ENCODE peak calls at places on chromosomes 5 and 9, in five cellular contexts. S, Z, V, H and Q are unnamed samples.

GRCh38 chr9:84815554-84815953 is 146.0 kb downstream of the NTRK2 start:
- DNase-seq in V (no peak), S (no peak), H (no peak), Z (no peak), Q (no peak)

GRCh38 chr9:91163441-91163772 is 198.3 kb downstream of the AUH start:
- DNase-seq in V (peak), H (no peak), Z (peak), S (no peak), Q (no peak)

GRCh38 chr5:59116231-59116900 is 533.5 kb downstream of the RAB3C start:
- DNase-seq in S (no peak), H (no peak), Z (no peak), V (no peak), Q (no peak)

GRCh38 chr9:79670269-79670961 is 98.7 kb downstream of the TLE4 start:
- DNase-seq in H (peak), Z (no peak), S (no peak), V (no peak), Q (no peak)

GRCh38 chr5:127053049-127053448 is 20.3 kb downstream of the C5orf63 start:
- DNase-seq in V (no peak), Z (no peak), H (no peak), S (no peak), Q (no peak)

GRCh38 chr5:141948812-141949211 is 9.2 kb downstream of the PCDH12 start:
- DNase-seq in Z (no peak), V (no peak), H (no peak), S (no peak), Q (no peak)

GRCh38 chr5:55450050-55450765 is 84.6 kb downstream of the PLPP1 start:
- DNase-seq in Z (no peak), S (no peak), H (no peak), V (no peak), Q (no peak)

GRCh38 chr5:89638871-89639270 is 755.9 kb upstream of the MEF2C start:
- DNase-seq in S (no peak), Z (no peak), H (no peak), V (no peak), Q (no peak)

GRCh38 chr5:74957029-74957781 is 91.0 kb upstream of the FAM169A start:
- DNase-seq in S (no peak), V (no peak), Z (no peak), H (no peak), Q (no peak)

GRCh38 chr5:52896524-52897237 is 92.5 kb upstream of the ITGA2 start:
- DNase-seq in Z (no peak), S (no peak), H (no peak), V (no peak), Q (no peak)

GRCh38 chr5:171420429-171421231 is 1.2 kb downstream of the FGF18 start:
- DNase-seq in S (no peak), V (peak), H (no peak), Z (peak), Q (no peak)

GRCh38 chr9:132669636-132670358 is at the start of gene DDX31:
- DNase-seq in H (peak), Z (peak), S (peak), V (peak), Q (peak)
- TF ChIP-seq POLR2A in H (peak), Z (peak), S (peak), V (no peak), Q (peak)

GRCh38 chr5:159206368-159206767 is 3.0 kb downstream of the RNF145 start:
- DNase-seq in Z (no peak), H (no peak), V (no peak), S (no peak), Q (no peak)

GRCh38 chr5:159206818-159207217 is 2.5 kb downstream of the RNF145 start:
- DNase-seq in V (no peak), Z (no peak), S (no peak), H (no peak), Q (no peak)

GRCh38 chr5:159208508-159209437 is 580 bp downstream of the RNF145 start:
- DNase-seq in H (peak), Z (peak), S (peak), V (peak), Q (peak)

GRCh38 chr5:159207222-159207615 is 2.1 kb downstream of the RNF145 start:
- DNase-seq in Z (no peak), H (no peak), V (no peak), S (no peak), Q (no peak)

GRCh38 chr5:159207616-159208507 is 1.5 kb downstream of the RNF145 start:
- DNase-seq in S (peak), V (peak), H (peak), Z (peak), Q (peak)
- TF ChIP-seq POLR2A in S (peak), V (no peak), H (no peak), Z (peak), Q (peak)

GRCh38 chr9:124868511-124869465 is 6.9 kb downstream of the ARPC5L start:
- DNase-seq in V (peak), Z (peak), H (peak), S (peak), Q (peak)
- TF ChIP-seq POLR2A in V (no peak), Z (peak), H (peak), S (peak), Q (peak)

DNA sequence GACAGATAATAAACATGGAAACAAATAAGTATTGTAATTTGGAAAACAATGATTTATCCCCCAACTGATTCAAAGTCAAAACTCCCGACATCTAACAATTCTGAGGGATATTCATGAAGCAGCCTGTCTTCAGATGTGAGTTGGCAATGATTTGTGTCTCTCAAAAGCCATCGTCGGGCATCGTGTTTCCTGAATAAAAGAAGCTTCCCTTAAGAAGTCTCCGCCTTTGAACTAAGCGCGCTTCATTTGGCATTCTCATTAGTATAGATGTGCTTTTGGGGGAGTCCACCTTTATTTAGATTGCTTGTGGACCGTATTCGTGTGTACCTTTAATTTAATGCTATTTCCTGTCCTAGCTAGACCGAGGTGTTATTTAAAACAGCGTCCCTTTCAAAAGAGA is 282.7 kb downstream of the MLLT3 start:
- DNase-seq in H (no peak), S (no peak), V (no peak), Z (no peak), Q (no peak)
- TF ChIP-seq POLR2A in H (no peak), S (no peak), V (no peak), Z (no peak), Q (no peak)

DNA sequence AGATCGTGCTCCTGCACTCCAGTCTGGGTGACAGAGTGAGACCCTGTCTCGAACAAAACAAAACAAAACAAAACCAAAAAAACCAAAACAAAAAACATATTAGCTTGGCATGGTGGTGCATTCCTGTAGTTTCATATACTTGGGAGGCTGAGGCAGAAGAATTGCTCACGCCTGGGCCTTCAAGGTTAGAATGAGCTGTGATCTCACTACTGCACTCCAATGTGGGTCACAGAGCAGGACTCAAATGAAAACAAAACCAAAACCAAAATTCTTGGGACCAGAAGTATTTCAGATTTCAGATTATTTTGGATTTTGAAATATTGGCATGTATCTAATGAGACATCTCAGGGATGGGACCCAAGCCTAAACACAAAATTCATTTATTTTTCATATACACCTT is 80.2 kb downstream of the TMC1 start:
- DNase-seq in V (no peak), S (no peak), Z (no peak), H (no peak), Q (no peak)
- TF ChIP-seq POLR2A in V (no peak), S (no peak), Z (no peak), H (no peak), Q (no peak)

DNA sequence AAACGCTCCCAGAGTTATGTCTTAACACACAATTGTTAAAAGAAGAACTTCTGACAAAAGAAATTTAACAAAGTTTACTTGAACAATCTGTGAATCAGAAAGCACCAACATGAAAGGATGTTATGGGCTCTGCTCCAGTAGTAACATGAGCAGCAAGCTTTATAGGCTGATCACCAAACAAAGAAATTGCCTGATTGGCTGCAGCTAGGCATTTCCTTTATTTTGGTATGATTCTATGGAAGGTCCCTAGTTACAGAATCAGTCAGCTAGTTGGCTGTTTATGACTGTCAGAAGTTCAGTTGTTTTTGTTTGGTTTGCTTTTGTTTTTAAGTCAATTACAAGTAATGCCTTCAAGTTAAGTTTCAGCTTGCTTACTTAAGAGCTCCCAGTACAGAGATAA is 102.4 kb upstream of the SMC2 start:
- DNase-seq in S (no peak), V (no peak), Z (no peak), H (no peak), Q (no peak)
- TF ChIP-seq POLR2A in S (no peak), V (no peak), Z (no peak), H (no peak), Q (no peak)

GRCh38 chr5:139654464-139654863 is 6.3 kb downstream of the CXXC5 start:
- DNase-seq in S (no peak), V (no peak), H (no peak), Z (no peak), Q (no peak)

GRCh38 chr5:139652788-139653241 is 4.7 kb downstream of the CXXC5 start:
- DNase-seq in H (no peak), S (no peak), V (no peak), Z (no peak), Q (no peak)

GRCh38 chr5:139651863-139652787 is 4.0 kb downstream of the CXXC5 start:
- DNase-seq in V (peak), Z (peak), S (no peak), H (peak), Q (peak)

GRCh38 chr5:139654875-139655491 is 6.8 kb downstream of the CXXC5 start:
- DNase-seq in V (no peak), Z (no peak), H (no peak), S (no peak), Q (no peak)

DNA sequence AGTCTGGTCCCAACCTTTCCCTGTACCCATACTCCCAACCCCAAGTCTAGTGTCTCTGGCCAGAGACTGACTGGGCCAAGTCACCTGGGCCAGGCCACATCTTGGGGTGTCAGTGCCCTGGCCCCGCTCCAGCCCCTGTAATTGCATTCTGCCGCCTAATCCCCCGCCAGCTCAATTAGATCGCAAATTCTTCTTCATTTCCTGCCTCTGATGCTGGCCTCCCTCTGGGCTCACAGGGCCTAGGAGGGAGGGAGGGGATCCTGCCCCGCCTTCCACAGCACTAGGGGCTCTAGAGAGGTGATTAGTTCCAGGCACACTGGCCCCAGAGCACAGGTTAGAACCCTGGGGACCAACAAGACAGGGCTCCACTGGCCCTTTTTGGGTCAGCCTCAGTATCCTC is 5.5 kb downstream of the CXXC5 start:
- DNase-seq in H (no peak), S (no peak), V (no peak), Z (no peak), Q (no peak)
- TF ChIP-seq POLR2A in H (no peak), S (no peak), V (no peak), Z (no peak), Q (no peak)